ENCODE peak calls at places on chromosomes 3 and 15, in five cellular contexts. Z, T, F, D and H are unnamed samples.

GRCh38 chr15:84887928-84888327 is 3.5 kb downstream of the SLC28A1 start:
- DNase-seq in Z (no peak), T (no peak), F (no peak), D (no peak), H (no peak)

GRCh38 chr3:172522871-172523818 is at the start of gene TNFSF10:
- DNase-seq in Z (peak), T (peak), F (peak), D (peak), H (peak)

GRCh38 chr3:184160456-184160855 is 5.3 kb downstream of the DVL3 start:
- DNase-seq in Z (peak), T (no peak), F (no peak), D (no peak), H (no peak)

GRCh38 chr3:14124223-14124614 is 451 bp downstream of the CHCHD4 start:
- DNase-seq in Z (no peak), T (peak), F (peak), D (peak), H (no peak)

GRCh38 chr15:51970132-51970817 is 1.3 kb downstream of the LEO1 start:
- DNase-seq in Z (no peak), T (no peak), F (no peak), D (no peak), H (no peak)

GRCh38 chr15:98906712-98907083 is 100.9 kb downstream of the PGPEP1L start:
- DNase-seq in Z (peak), T (no peak), F (no peak), D (no peak), H (no peak)

GRCh38 chr3:56691165-56692000 is 8.3 kb upstream of the TASOR start:
- DNase-seq in Z (no peak), T (no peak), F (no peak), D (no peak), H (no peak)

GRCh38 chr3:142888099-142888483 is 792 bp downstream of the PCOLCE2 start:
- DNase-seq in Z (no peak), T (peak), F (peak), D (no peak), H (no peak)

GRCh38 chr3:29065211-29065785 is 215.6 kb upstream of the RBMS3 start:
- DNase-seq in Z (peak), T (peak), F (no peak), D (no peak), H (no peak)

GRCh38 chr3:24161841-24162240 is 216.8 kb downstream of the NR1D2 start:
- DNase-seq in Z (no peak), T (no peak), F (no peak), D (no peak), H (no peak)